ENCODE peak calls at places on chromosomes 11 and 22, in four cellular contexts. Y is SK-N-SH, O is HepG2, H is K562. Q is an unnamed sample.

GRCh38 chr11:16942342-16942741 is 71.9 kb downstream of the PLEKHA7 start:
- DNase-seq in O (no peak), H (no peak), Y (no peak), Q (no peak)

GRCh38 chr22:42269407-42270177 is 861 bp downstream of the TCF20 start:
- DNase-seq in O (peak), H (peak), Y (peak), Q (peak)

GRCh38 chr11:75276696-75277095 is 36.1 kb downstream of the TPBGL start:
- DNase-seq in H (no peak), O (no peak), Y (no peak), Q (no peak)

GRCh38 chr11:8833568-8834275 is 77.3 kb upstream of the AKIP1 start:
- DNase-seq in H (no peak), O (no peak), Y (no peak), Q (no peak)

GRCh38 chr11:47212938-47213337 is 1.8 kb upstream of the DDB2 start:
- DNase-seq in O (no peak), H (no peak), Y (no peak), Q (no peak)

GRCh38 chr11:2517016-2517385 is 72.2 kb downstream of the KCNQ1 start:
- DNase-seq in O (no peak), Y (peak), H (no peak), Q (no peak)

GRCh38 chr11:102575016-102575415 is 44.5 kb upstream of the MMP7 start:
- DNase-seq in H (no peak), Y (no peak), O (no peak), Q (no peak)

GRCh38 chr11:129972596-129972995 is 30.0 kb downstream of the PRDM10 start:
- DNase-seq in H (no peak), Y (no peak), O (no peak), Q (no peak)

GRCh38 chr22:23606204-23607131 is 25.7 kb downstream of the DRICH1 start:
- DNase-seq in H (no peak), O (no peak), Y (no peak), Q (no peak)

GRCh38 chr11:110527146-110527545 is 97.4 kb downstream of the FDX1 start:
- DNase-seq in H (no peak), O (no peak), Y (no peak), Q (no peak)

GRCh38 chr22:29326481-29326880 is 11.0 kb upstream of the RASL10A start:
- DNase-seq in O (no peak), Y (no peak), H (no peak), Q (no peak)
- TF ChIP-seq ELF1 in O (no peak), Y (no peak), H (no peak), Q (no peak)

DNA sequence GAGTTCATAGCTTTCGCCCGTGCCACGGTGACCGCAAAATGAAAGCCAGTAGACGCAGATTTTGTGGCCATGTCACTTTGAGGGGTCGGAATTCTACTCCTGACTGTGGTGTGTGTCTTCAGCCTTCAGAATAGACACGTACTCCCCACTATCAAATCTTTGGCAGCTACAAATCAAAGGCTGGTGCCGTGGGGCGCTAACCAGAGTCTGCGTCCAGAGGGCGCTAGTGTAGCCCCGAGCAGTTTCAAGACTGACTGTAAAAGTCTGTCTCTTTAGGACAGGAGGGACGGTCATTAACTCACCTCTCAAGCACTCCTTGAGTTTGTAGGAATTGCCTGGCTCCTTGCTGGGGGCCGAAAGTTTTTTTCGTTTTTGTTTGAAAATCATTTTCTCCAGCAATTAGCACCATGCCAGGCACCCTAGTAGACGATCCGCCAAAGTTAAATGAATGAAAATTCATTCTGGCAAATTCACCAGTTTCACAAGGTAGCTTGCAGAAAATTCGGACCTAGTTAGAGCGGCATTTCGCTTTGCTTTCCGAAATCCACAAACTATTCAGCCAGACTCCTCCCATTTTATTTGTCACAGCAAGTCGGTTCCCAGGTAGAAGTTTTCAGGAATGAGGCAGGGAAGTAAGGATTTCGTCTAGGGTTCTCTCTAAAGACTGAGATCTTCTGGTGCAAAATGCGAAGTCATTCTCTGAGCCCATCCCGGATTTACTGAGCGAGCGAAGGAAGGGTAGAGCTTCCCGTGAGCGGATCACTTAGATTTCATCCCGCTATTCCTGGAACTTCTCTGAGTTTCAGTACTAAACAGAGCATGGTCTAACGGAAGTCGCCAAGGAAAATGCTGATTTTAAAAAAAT is 2.8 kb upstream of the CALCA start:
- DNase-seq in Y (peak), H (peak), O (peak), Q (peak)
- TF ChIP-seq ELF1 in Y (no peak), H (no peak), O (no peak), Q (no peak)

GRCh38 chr11:123388640-123389039 is 41.4 kb upstream of the GRAMD1B start:
- DNase-seq in H (no peak), O (no peak), Y (no peak), Q (no peak)

GRCh38 chr11:123392813-123393212 is 37.3 kb upstream of the GRAMD1B start:
- DNase-seq in H (no peak), O (no peak), Y (no peak), Q (no peak)

GRCh38 chr11:123390146-123390545 is 39.9 kb upstream of the GRAMD1B start:
- DNase-seq in Y (no peak), O (no peak), H (no peak), Q (no peak)

GRCh38 chr11:123393312-123393927 is 36.6 kb upstream of the GRAMD1B start:
- DNase-seq in O (no peak), Y (no peak), H (no peak), Q (no peak)

GRCh38 chr11:123391646-123392348 is 38.3 kb upstream of the GRAMD1B start:
- DNase-seq in H (no peak), O (no peak), Y (no peak), Q (no peak)
- TF ChIP-seq ELF1 in H (no peak), O (no peak), Y (no peak), Q (no peak)

GRCh38 chr22:45883811-45884170 is 93.2 kb downstream of the WNT7B start:
- DNase-seq in Y (no peak), O (no peak), H (no peak), Q (no peak)

GRCh38 chr22:45885171-45885840 is 91.7 kb downstream of the WNT7B start:
- DNase-seq in O (no peak), H (no peak), Y (no peak), Q (no peak)

GRCh38 chr22:45881524-45881875 is 95.5 kb downstream of the WNT7B start:
- DNase-seq in Y (no peak), O (no peak), H (no peak), Q (no peak)

GRCh38 chr22:45884201-45885067 is 92.5 kb downstream of the WNT7B start:
- DNase-seq in H (no peak), Y (peak), O (no peak), Q (no peak)

DNA sequence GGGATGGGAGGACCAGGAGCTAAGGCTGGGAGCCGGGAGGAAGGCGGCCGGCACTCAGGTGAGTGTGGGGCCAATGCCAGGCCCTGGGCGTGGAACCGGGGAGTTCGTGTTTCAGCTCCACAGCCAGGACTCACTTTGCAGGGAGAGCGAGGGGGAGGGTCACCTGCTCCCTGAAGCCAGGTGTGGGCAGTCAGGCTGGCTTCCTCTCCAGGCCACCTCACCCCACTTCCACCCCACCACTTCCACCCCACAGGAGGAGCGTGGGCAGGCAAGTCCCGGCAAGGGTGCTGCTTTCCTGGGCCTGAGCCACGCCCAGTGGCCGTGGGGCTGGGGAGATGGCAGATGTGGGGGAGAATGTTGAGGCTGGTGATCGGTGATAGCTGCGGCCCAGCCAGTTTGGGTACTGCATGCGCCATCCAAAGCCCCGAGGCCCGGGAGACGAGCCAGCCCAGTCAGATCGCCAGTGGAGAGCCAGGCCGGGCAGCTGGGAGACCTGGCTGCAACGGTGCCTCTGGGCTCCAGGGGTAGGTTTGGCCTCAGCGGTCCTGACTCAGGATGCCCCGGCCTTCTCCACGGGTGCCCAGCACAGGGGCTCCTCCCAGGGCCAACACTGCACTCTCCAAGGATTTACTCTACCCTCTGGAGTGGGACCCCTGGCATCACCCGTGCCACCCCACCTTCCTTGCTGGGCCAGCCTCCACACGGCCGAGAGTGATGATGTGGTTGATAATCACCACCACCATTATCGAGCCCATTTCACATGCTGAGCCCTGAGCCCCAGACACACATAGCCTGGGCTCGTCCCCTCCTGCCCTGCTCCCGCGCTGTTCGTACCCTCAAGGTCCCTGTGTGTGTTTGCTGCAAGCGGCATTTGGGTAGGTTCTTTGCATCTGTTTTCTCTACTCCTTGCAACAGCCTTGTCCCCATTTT is 93.8 kb downstream of the WNT7B start:
- DNase-seq in O (no peak), Y (no peak), H (no peak), Q (no peak)
- TF ChIP-seq ELF1 in O (no peak), Y (no peak), H (no peak), Q (no peak)

GRCh38 chr22:45309422-45310227 is at the start of gene FAM118A:
- DNase-seq in O (peak), H (peak), Y (peak), Q (peak)

GRCh38 chr22:45308624-45309421 is 911 bp upstream of the FAM118A start:
- DNase-seq in O (no peak), H (no peak), Y (no peak), Q (peak)

GRCh38 chr22:45312415-45312814 is 2.7 kb downstream of the FAM118A start:
- DNase-seq in O (no peak), H (no peak), Y (no peak), Q (no peak)

GRCh38 chr22:45311033-45311531 is 1.3 kb downstream of the FAM118A start:
- DNase-seq in H (no peak), O (no peak), Y (no peak), Q (no peak)

DNA sequence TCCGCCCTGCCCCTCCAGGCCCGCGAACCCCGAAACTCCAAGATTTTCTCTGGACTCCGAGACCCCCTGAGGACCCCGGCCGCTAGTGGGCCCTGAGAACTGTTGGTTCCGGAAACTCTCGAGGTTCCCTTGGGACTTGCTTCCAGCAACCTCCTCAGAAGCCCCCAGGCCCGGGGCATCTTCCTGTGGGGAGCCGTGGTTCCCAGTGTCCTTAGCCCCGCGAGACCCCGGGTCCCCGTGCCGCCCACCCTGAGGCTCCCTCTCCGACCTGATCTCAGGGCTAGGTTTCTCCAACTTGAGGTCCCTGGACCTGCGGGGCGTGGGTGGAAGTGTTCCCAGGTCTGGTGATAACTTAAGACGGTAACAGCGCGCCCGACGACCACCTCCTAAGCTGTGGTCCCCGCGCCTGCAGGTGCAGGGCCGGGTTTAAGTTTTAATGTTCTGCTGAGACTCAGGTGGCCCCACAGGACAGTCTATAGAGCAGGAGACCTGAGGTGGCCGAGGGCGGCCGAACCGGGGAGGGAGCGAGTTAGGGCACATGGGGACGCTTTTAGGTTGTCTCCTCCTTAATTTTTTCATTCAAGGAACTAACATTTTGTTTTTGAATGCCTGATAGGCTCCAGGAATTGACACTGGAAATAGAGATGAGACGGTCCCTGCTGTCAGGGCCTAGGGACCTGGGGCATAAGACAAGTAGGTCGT is 748 bp downstream of the FAM118A start:
- DNase-seq in Y (no peak), O (no peak), H (peak), Q (no peak)
- TF ChIP-seq ELF1 in Y (no peak), O (no peak), H (no peak), Q (no peak)

DNA sequence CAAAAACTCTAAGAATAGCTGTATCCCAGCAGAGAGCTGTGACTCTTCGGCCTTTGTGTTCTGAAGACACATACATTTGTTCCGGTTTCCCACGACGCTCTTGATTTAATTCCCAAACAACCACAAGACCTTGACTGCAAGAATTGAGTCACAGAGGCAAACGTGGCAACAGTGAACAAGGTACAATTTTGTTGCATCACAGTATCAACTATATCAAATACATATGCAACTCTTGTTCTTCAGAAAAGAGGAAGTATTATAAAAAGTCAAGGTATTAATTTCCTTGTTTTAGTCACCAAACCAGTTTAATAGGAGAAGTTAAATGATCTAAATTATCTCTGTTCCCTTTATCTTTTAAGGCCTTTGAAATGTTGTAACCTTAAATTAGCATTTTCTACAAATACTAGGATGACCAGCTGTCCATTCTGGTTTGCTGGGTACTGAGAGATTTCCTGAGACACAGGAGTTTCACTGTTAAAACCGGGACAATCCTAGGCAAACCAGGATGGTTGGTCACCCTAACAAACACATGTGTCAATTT is 11.1 kb downstream of the HPS5 start:
- DNase-seq in Y (no peak), H (no peak), O (no peak), Q (no peak)
- TF ChIP-seq ELF1 in Y (no peak), H (no peak), O (no peak), Q (no peak)

GRCh38 chr11:118618115-118618990 is 10.9 kb downstream of the PHLDB1 start:
- DNase-seq in H (no peak), O (no peak), Y (no peak), Q (no peak)

GRCh38 chr11:118621071-118621815 is 13.8 kb downstream of the PHLDB1 start:
- DNase-seq in H (peak), O (peak), Y (peak), Q (peak)

GRCh38 chr11:118620529-118621070 is 13.2 kb downstream of the PHLDB1 start:
- DNase-seq in Y (no peak), H (peak), O (peak), Q (no peak)

GRCh38 chr11:118618991-118619375 is 11.6 kb downstream of the PHLDB1 start:
- DNase-seq in O (no peak), H (no peak), Y (no peak), Q (no peak)

GRCh38 chr11:118619444-118620205 is 12.2 kb downstream of the PHLDB1 start:
- DNase-seq in H (no peak), Y (no peak), O (no peak), Q (no peak)
- TF ChIP-seq ELF1 in H (no peak), Y (no peak), O (no peak), Q (no peak)

Q was measured in HCT116.